ENCODE peak calls at places on chromosomes 16 and 17, in nine cellular contexts. Q, T, N, E, L, O, H, I and G are unnamed samples.

GRCh38 chr16:82855471-82855870 is 228.7 kb downstream of the CDH13 start:
- DNase-seq in H (no peak), O (no peak), Q (no peak), E (no peak), I (no peak), T (no peak), N (no peak), L (no peak), G (no peak)

GRCh38 chr17:62892870-62893338 is 73.1 kb upstream of the TANC2 start:
- DNase-seq in I (no peak), O (no peak), Q (no peak), T (peak; percentile 22), E (no peak), L (no peak), H (no peak), N (no peak), G (no peak)

GRCh38 chr16:86176462-86176861 is 277.5 kb downstream of the IRF8 start:
- DNase-seq in Q (no peak), L (no peak), N (no peak), O (no peak), T (no peak), E (no peak), I (no peak), H (no peak), G (no peak)

GRCh38 chr17:64038331-64039105 is 18.1 kb upstream of the ICAM2 start:
- DNase-seq in E (no peak), Q (no peak), H (no peak), O (no peak), I (no peak), L (no peak), N (peak; percentile 57), T (no peak), G (no peak)

GRCh38 chr17:3381957-3382356 is 4.2 kb downstream of the OR3A2 start:
- DNase-seq in T (no peak), O (no peak), I (no peak), N (no peak), E (no peak), L (no peak), H (no peak), Q (no peak), G (no peak)

GRCh38 chr16:13060932-13061331 is 159.5 kb downstream of the SHISA9 start:
- DNase-seq in H (no peak), N (no peak), T (no peak), I (no peak), L (no peak), Q (no peak), O (no peak), E (no peak), G (no peak)

GRCh38 chr16:30340621-30341020 is 14.5 kb downstream of the CD2BP2 start:
- DNase-seq in E (no peak), T (no peak), H (peak; percentile 98), O (no peak), Q (no peak), I (no peak), N (no peak), L (no peak), G (no peak)

GRCh38 chr17:33640629-33641028 is 347.5 kb upstream of the ASIC2 start:
- DNase-seq in O (no peak), E (no peak), I (no peak), L (no peak), N (no peak), T (no peak), H (no peak), Q (no peak), G (no peak)

GRCh38 chr17:50488880-50489279 is 10.2 kb downstream of the RSAD1 start:
- DNase-seq in T (no peak), N (no peak), E (no peak), L (no peak), I (no peak), H (no peak), Q (no peak), O (no peak), G (no peak)

GRCh38 chr16:87918866-87919680 is 17.3 kb downstream of the CA5A start:
- DNase-seq in Q (no peak), I (no peak), L (no peak), E (peak; percentile 72), H (no peak), T (no peak), N (no peak), O (peak; percentile 62), G (no peak)

GRCh38 chr17:81814748-81815645 is 11.0 kb downstream of the GCGR start:
- DNase-seq in O (no peak), H (peak; percentile 87), N (peak; percentile 94), I (no peak), T (no peak), E (no peak), Q (no peak), L (no peak), G (no peak)

GRCh38 chr16:1002399-1003161 is 21.0 kb downstream of the SOX8 start:
- DNase-seq in E (peak; percentile 63), T (peak; percentile 29), I (no peak), H (peak; percentile 31), Q (peak; percentile 19), L (no peak), O (no peak), N (no peak), G (no peak)

GRCh38 chr16:1916654-1916990 is 1.6 kb downstream of the HS3ST6 start:
- DNase-seq in Q (no peak), E (no peak), H (no peak), T (no peak), O (no peak), N (no peak), I (no peak), L (no peak), G (no peak)

GRCh38 chr17:1107777-1108559 is 71.8 kb downstream of the ABR start:
- DNase-seq in E (no peak), O (no peak), N (peak; percentile 28), I (no peak), T (peak; percentile 29), H (no peak), L (no peak), Q (no peak), G (no peak)

GRCh38 chr17:72471296-72471695 is 350.5 kb downstream of the SOX9 start:
- DNase-seq in H (no peak), I (no peak), L (no peak), T (no peak), N (no peak), Q (no peak), E (no peak), O (no peak), G (no peak)

GRCh38 chr17:47961406-47961805 is 3.7 kb upstream of the PRR15L start:
- DNase-seq in L (no peak), H (no peak), T (no peak), N (no peak), I (no peak), O (no peak), E (no peak), Q (no peak), G (no peak)

GRCh38 chr17:20145567-20145966 is 136.4 kb downstream of the SPECC1 start:
- DNase-seq in L (no peak), H (no peak), E (no peak), I (no peak), Q (no peak), O (no peak), T (no peak), N (no peak), G (no peak)

GRCh38 chr17:70535986-70536385 is 366.7 kb downstream of the KCNJ2 start:
- DNase-seq in N (no peak), Q (no peak), I (no peak), E (no peak), O (no peak), L (no peak), T (no peak), H (no peak), G (no peak)

GRCh38 chr17:71741836-71742235 is 379.0 kb upstream of the SOX9 start:
- DNase-seq in O (no peak), I (no peak), Q (no peak), L (no peak), H (no peak), E (no peak), N (no peak), T (no peak), G (no peak)

GRCh38 chr17:81052199-81052997 is 17.4 kb downstream of the BAIAP2 start:
- DNase-seq in H (no peak), I (no peak), E (no peak), L (no peak), T (no peak), O (no peak), N (peak; percentile 91), Q (no peak), G (no peak)

GRCh38 chr17:83125515-83126274 is 46.3 kb downstream of the METRNL start:
- DNase-seq in E (no peak), T (no peak), H (no peak), O (no peak), N (no peak), Q (no peak), I (peak; percentile 26), L (no peak), G (no peak)

GRCh38 chr17:44738214-44738906 is 20.4 kb upstream of the ADAM11 start:
- DNase-seq in H (no peak), N (no peak), Q (no peak), L (no peak), E (no peak), I (no peak), O (no peak), T (no peak), G (peak; percentile 63)

GRCh38 chr17:34300652-34301390 is 15.3 kb downstream of the CCL11 start:
- DNase-seq in L (no peak), E (no peak), Q (peak; percentile 34), T (no peak), N (no peak), I (no peak), O (no peak), H (no peak), G (no peak)

GRCh38 chr17:81426676-81427445 is 31.6 kb downstream of the BAHCC1 start:
- DNase-seq in I (no peak), N (no peak), T (no peak), L (no peak), O (no peak), Q (no peak), E (peak; percentile 50), H (no peak), G (no peak)

GRCh38 chr17:32483451-32484019 is 3.3 kb upstream of the CDK5R1 start:
- DNase-seq in E (peak; percentile 77), Q (peak; percentile 36), H (peak; percentile 80), T (peak; percentile 52), N (peak; percentile 75), L (no peak), I (peak; percentile 29), O (peak; percentile 91), G (peak; percentile 77)

GRCh38 chr16:4511441-4512082 is 27.0 kb downstream of the CDIP1 start:
- DNase-seq in Q (no peak), E (no peak), N (peak; percentile 90), T (peak; percentile 30), I (no peak), L (no peak), O (no peak), H (peak; percentile 66), G (no peak)

GRCh38 chr17:11388061-11388460 is 147.0 kb downstream of the SHISA6 start:
- DNase-seq in L (no peak), T (no peak), H (no peak), O (no peak), Q (no peak), E (no peak), I (no peak), N (no peak), G (no peak)

GRCh38 chr16:1913327-1914083 is 4.7 kb downstream of the HS3ST6 start:
- DNase-seq in H (peak; percentile 95), N (no peak), E (no peak), Q (no peak), T (no peak), O (no peak), I (no peak), L (no peak), G (no peak)

GRCh38 chr17:2137342-2138098 is 82.6 kb downstream of the HIC1 start:
- DNase-seq in N (no peak), O (peak; percentile 20), H (no peak), T (no peak), E (peak; percentile 25), L (no peak), I (no peak), Q (peak; percentile 68), G (peak; percentile 73)

GRCh38 chr17:58630883-58631522 is 60.8 kb downstream of the TEX14 start:
- DNase-seq in E (no peak), N (peak; percentile 84), I (peak; percentile 2), O (peak; percentile 11), Q (no peak), T (peak; percentile 36), L (no peak), H (peak; percentile 42), G (no peak)

GRCh38 chr17:14790518-14790917 is 474.6 kb downstream of the PMP22 start:
- DNase-seq in T (no peak), I (no peak), H (no peak), L (no peak), E (no peak), N (no peak), Q (no peak), O (no peak), G (no peak)